ENCODE peak calls at places on chromosome 13, in four cellular contexts. One of them, this sample, is unnamed.
A peak's percentile ranks its signal among the peaks of the same experiment; 100 is the strongest.

GRCh38 chr13:111165611-111166010 is 50.5 kb downstream of the ARHGEF7 start:
- DNase-seq in fibroblast of villous mesenchyme: no peak
- DNase-seq in cardiac fibroblast: no peak
- DNase-seq in cardiac muscle cell: no peak
- DNase-seq in this sample: no peak

GRCh38 chr13:52892925-52893324 is 44.5 kb upstream of the PCDH8 start:
- DNase-seq in fibroblast of villous mesenchyme: no peak
- DNase-seq in cardiac fibroblast: no peak
- DNase-seq in cardiac muscle cell: no peak
- DNase-seq in this sample: no peak

GRCh38 chr13:88074794-88075509 is 403.8 kb downstream of the SLITRK5 start:
- DNase-seq in fibroblast of villous mesenchyme: no peak
- DNase-seq in cardiac fibroblast: no peak
- DNase-seq in cardiac muscle cell: no peak
- DNase-seq in this sample: peak; percentile 3

GRCh38 chr13:27981006-27981708 is 7.3 kb downstream of the URAD start:
- DNase-seq in fibroblast of villous mesenchyme: no peak
- DNase-seq in cardiac fibroblast: no peak
- DNase-seq in cardiac muscle cell: no peak
- DNase-seq in this sample: no peak

GRCh38 chr13:22080832-22081231 is 410.0 kb downstream of the FGF9 start:
- DNase-seq in fibroblast of villous mesenchyme: no peak
- DNase-seq in cardiac fibroblast: no peak
- DNase-seq in cardiac muscle cell: no peak
- DNase-seq in this sample: no peak

GRCh38 chr13:62038214-62038613 is 622.6 kb upstream of the PCDH20 start:
- DNase-seq in fibroblast of villous mesenchyme: no peak
- DNase-seq in cardiac fibroblast: no peak
- DNase-seq in cardiac muscle cell: no peak
- DNase-seq in this sample: no peak

GRCh38 chr13:29920018-29920643 is 69.7 kb upstream of the UBL3 start:
- DNase-seq in fibroblast of villous mesenchyme: no peak
- DNase-seq in cardiac fibroblast: no peak
- DNase-seq in cardiac muscle cell: no peak
- DNase-seq in this sample: no peak

GRCh38 chr13:24254151-24254810 is 55.1 kb upstream of the C1QTNF9 start:
- DNase-seq in fibroblast of villous mesenchyme: peak; percentile 69
- DNase-seq in cardiac fibroblast: peak; percentile 77
- DNase-seq in cardiac muscle cell: no peak
- DNase-seq in this sample: no peak

GRCh38 chr13:107373551-107373950 is 805.6 kb upstream of the ARGLU1 start:
- DNase-seq in fibroblast of villous mesenchyme: peak; percentile 88
- DNase-seq in cardiac fibroblast: peak; percentile 51
- DNase-seq in cardiac muscle cell: peak; percentile 16
- DNase-seq in this sample: peak; percentile 77

GRCh38 chr13:71017607-71018006 is 849.4 kb downstream of the DACH1 start:
- DNase-seq in fibroblast of villous mesenchyme: no peak
- DNase-seq in cardiac fibroblast: no peak
- DNase-seq in cardiac muscle cell: no peak
- DNase-seq in this sample: no peak

GRCh38 chr13:35953537-35954206 is 177.5 kb downstream of the DCLK1 start:
- DNase-seq in fibroblast of villous mesenchyme: peak; percentile 91
- DNase-seq in cardiac fibroblast: peak; percentile 98
- DNase-seq in cardiac muscle cell: peak; percentile 71
- DNase-seq in this sample: peak; percentile 96

GRCh38 chr13:55361141-55361540 is 1779.6 kb upstream of the PRR20A start:
- DNase-seq in fibroblast of villous mesenchyme: no peak
- DNase-seq in cardiac fibroblast: no peak
- DNase-seq in cardiac muscle cell: peak; percentile 3
- DNase-seq in this sample: no peak

GRCh38 chr13:33150662-33151061 is 134.4 kb downstream of the KL start:
- DNase-seq in fibroblast of villous mesenchyme: no peak
- DNase-seq in cardiac fibroblast: no peak
- DNase-seq in cardiac muscle cell: no peak
- DNase-seq in this sample: no peak

GRCh38 chr13:80224468-80224867 is 116.5 kb downstream of the SPRY2 start:
- DNase-seq in fibroblast of villous mesenchyme: no peak
- DNase-seq in cardiac fibroblast: peak; percentile 55
- DNase-seq in cardiac muscle cell: no peak
- DNase-seq in this sample: peak; percentile 70

DNA sequence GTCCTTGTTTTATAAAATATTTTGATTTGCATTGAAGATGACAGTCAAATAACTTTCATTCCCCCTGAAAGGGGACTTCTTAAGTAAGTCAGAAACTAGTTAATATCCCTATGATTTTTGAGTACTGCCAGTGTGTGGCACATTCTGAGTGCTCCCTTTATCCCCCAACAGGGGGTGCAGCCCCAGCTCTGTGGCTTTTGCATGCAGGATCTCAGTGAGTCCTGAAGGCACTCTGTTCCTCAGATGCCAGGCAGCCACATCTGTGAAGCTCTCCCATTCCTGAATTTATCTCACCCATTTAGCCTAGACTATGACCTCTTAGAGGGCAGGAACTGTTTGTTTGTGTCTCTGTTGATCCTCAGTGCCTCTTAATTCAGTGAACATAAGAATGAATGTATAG is 123.1 kb downstream of the CDK8 start:
- DNase-seq in fibroblast of villous mesenchyme: peak; percentile 13
- DNase-seq in cardiac fibroblast: peak; percentile 50
- DNase-seq in cardiac muscle cell: peak; percentile 40
- DNase-seq in this sample: peak; percentile 20
- TF ChIP-seq CTCF in fibroblast of villous mesenchyme: peak; percentile 53
- TF ChIP-seq CTCF in cardiac fibroblast: peak; percentile 54
- TF ChIP-seq CTCF in cardiac muscle cell: peak; percentile 41
- TF ChIP-seq CTCF in this sample: peak; percentile 37

GRCh38 chr13:99505814-99506269 is 4.6 kb downstream of the TM9SF2 start:
- DNase-seq in fibroblast of villous mesenchyme: peak; percentile 50
- DNase-seq in cardiac fibroblast: peak; percentile 57
- DNase-seq in cardiac muscle cell: no peak
- DNase-seq in this sample: peak; percentile 37
- H3K4me3 ChIP-seq in fibroblast of villous mesenchyme: no peak overlapping the region
- H3K4me3 ChIP-seq in cardiac fibroblast: no peak overlapping the region
- H3K4me3 ChIP-seq in cardiac muscle cell: no peak overlapping the region
- H3K4me3 ChIP-seq in this sample: no peak overlapping the region

DNA sequence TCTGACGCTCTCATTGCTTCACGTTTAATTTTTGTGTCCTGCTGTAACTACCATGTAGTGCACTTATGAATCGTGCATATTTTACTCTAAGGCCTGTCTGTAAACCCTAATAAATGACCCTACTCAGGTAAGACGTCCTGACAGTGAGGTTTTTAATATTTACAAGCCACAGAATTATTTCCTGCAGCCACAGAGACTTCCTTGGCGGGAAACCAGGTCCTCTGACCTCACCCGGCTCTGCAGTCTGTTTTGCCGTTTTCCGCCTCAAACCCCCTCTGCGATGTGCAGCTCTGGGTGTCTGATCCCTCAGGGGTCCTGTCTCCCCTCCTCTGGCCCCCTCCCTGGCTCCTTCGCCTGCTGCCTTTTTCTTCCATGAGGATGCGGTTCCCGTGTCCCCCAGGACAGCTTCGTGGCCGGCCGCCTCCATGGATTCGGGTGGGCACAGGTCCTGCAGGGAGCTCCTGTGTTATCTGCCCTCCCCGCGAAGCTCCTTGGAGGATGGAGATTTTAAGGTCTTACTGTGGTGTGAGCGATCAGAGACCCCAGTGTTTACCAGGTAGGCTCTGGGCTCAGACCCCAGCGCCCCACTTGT is 66.3 kb downstream of the MCF2L start:
- DNase-seq in fibroblast of villous mesenchyme: no peak
- DNase-seq in cardiac fibroblast: no peak
- DNase-seq in cardiac muscle cell: no peak
- DNase-seq in this sample: no peak
- TF ChIP-seq CTCF in fibroblast of villous mesenchyme: no peak
- TF ChIP-seq CTCF in cardiac fibroblast: no peak
- TF ChIP-seq CTCF in cardiac muscle cell: no peak
- TF ChIP-seq CTCF in this sample: no peak

GRCh38 chr13:45142440-45143345 is 22.4 kb downstream of the GTF2F2 start:
- DNase-seq in fibroblast of villous mesenchyme: peak; percentile 70
- DNase-seq in cardiac fibroblast: no peak
- DNase-seq in cardiac muscle cell: no peak
- DNase-seq in this sample: peak; percentile 9
- H3K4me3 ChIP-seq in fibroblast of villous mesenchyme: no peak overlapping the region
- H3K4me3 ChIP-seq in cardiac fibroblast: no peak overlapping the region
- H3K4me3 ChIP-seq in cardiac muscle cell: no peak overlapping the region
- H3K4me3 ChIP-seq in this sample: no peak overlapping the region

GRCh38 chr13:31114641-31115040 is 47.1 kb downstream of the HSPH1 start:
- DNase-seq in fibroblast of villous mesenchyme: no peak
- DNase-seq in cardiac fibroblast: no peak
- DNase-seq in cardiac muscle cell: no peak
- DNase-seq in this sample: no peak
- TF ChIP-seq CTCF in fibroblast of villous mesenchyme: no peak
- TF ChIP-seq CTCF in cardiac fibroblast: no peak
- TF ChIP-seq CTCF in cardiac muscle cell: no peak
- TF ChIP-seq CTCF in this sample: no peak

DNA sequence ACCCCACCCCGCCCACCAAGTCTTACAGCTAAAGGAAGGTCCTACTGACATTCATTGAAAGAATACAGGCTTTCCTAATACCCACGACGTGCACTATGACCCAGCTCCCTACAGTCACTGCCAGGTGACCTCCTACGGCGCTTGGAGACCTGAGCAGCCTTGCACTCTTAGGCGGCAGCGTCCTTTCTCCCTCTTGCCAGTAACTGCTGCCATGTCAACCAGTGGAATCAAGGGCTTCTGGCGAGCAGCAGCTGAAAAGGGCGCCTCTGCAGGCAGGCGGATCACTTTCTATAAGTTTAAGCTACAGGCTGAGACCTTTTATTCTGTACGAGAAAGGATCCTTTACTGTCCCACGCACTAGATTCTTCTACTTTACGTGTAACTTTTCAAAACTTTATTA is 2.0 kb downstream of the KCTD12 start:
- DNase-seq in fibroblast of villous mesenchyme: peak; percentile 34
- DNase-seq in cardiac fibroblast: peak; percentile 53
- DNase-seq in cardiac muscle cell: peak; percentile 73
- DNase-seq in this sample: peak; percentile 70
- H3K4me3 ChIP-seq in fibroblast of villous mesenchyme: peak overlapping the region; percentile 67
- H3K4me3 ChIP-seq in cardiac fibroblast: peak overlapping the region; percentile 82
- H3K4me3 ChIP-seq in cardiac muscle cell: peak overlapping the region; percentile 94
- H3K4me3 ChIP-seq in this sample: peak overlapping the region; percentile 71

GRCh38 chr13:20774746-20775145 is 985 bp upstream of the EEF1AKMT1 start:
- DNase-seq in fibroblast of villous mesenchyme: no peak
- DNase-seq in cardiac fibroblast: no peak
- DNase-seq in cardiac muscle cell: no peak
- DNase-seq in this sample: no peak

GRCh38 chr13:20773194-20774080 is at the start of gene EEF1AKMT1:
- DNase-seq in fibroblast of villous mesenchyme: peak; percentile 95
- DNase-seq in cardiac fibroblast: peak; percentile 93
- DNase-seq in cardiac muscle cell: peak; percentile 94
- DNase-seq in this sample: peak; percentile 96

GRCh38 chr13:20775961-20776360 is 2.2 kb upstream of the EEF1AKMT1 start:
- DNase-seq in fibroblast of villous mesenchyme: no peak
- DNase-seq in cardiac fibroblast: no peak
- DNase-seq in cardiac muscle cell: no peak
- DNase-seq in this sample: no peak

GRCh38 chr13:20779405-20779804 is 5.6 kb upstream of the EEF1AKMT1 start:
- DNase-seq in fibroblast of villous mesenchyme: no peak
- DNase-seq in cardiac fibroblast: no peak
- DNase-seq in cardiac muscle cell: no peak
- DNase-seq in this sample: no peak

GRCh38 chr13:20776751-20777150 is 3.0 kb upstream of the EEF1AKMT1 start:
- DNase-seq in fibroblast of villous mesenchyme: no peak
- DNase-seq in cardiac fibroblast: no peak
- DNase-seq in cardiac muscle cell: no peak
- DNase-seq in this sample: no peak
- TF ChIP-seq CTCF in fibroblast of villous mesenchyme: no peak
- TF ChIP-seq CTCF in cardiac fibroblast: no peak
- TF ChIP-seq CTCF in cardiac muscle cell: no peak
- TF ChIP-seq CTCF in this sample: no peak

DNA sequence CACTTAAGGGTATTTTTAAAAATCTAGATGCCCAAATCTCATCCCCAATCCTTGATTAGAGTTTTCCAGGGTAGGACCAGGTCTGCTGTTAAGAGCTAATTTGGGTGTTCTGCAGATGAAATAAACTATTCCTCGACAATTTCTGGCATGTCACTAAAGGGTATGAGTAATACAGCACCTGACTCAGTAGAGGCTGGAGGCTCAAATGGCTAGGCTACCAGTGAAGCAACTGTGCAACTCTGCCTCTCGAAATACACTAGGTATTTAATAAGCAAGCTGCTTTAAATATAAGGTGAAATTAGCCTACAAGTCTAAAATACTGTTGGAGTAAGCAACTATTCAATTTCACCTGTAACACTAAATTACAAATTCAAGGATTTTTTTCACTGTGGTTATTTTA is 1.5 kb downstream of the RNF6 start:
- DNase-seq in fibroblast of villous mesenchyme: peak; percentile 50
- DNase-seq in cardiac fibroblast: peak; percentile 68
- DNase-seq in cardiac muscle cell: no peak
- DNase-seq in this sample: peak; percentile 42
- H3K4me3 ChIP-seq in fibroblast of villous mesenchyme: peak overlapping the region; percentile 99
- H3K4me3 ChIP-seq in cardiac fibroblast: peak overlapping the region; percentile 85
- H3K4me3 ChIP-seq in cardiac muscle cell: peak overlapping the region; percentile 92
- H3K4me3 ChIP-seq in this sample: peak overlapping the region; percentile 89

GRCh38 chr13:73849292-73849691 is 284.9 kb downstream of the KLF12 start:
- DNase-seq in fibroblast of villous mesenchyme: peak; percentile 44
- DNase-seq in cardiac fibroblast: peak; percentile 67
- DNase-seq in cardiac muscle cell: no peak
- DNase-seq in this sample: peak; percentile 61
- TF ChIP-seq CTCF in fibroblast of villous mesenchyme: peak; percentile 45
- TF ChIP-seq CTCF in cardiac fibroblast: peak; percentile 66
- TF ChIP-seq CTCF in cardiac muscle cell: peak; percentile 53
- TF ChIP-seq CTCF in this sample: peak; percentile 59

DNA sequence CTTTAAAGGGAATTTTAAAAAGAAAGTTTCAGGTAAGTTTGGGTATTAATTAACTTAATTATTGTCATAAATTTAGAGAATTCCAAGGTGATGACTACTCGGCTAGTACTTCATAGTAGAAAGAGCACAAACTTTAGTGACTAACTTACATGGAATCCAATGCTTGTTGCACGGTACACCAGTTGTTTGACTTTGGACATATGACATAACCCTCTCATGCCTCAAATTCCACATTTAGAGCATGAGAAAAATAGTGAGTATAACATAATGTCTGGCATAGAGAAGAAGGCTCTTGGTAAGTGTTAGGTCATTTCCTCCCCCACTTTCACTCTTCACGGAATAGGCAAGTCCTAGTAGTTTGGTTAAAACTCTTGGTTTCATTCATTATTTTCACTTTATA is 1249.4 kb upstream of the SLC10A2 start:
- DNase-seq in fibroblast of villous mesenchyme: peak; percentile 72
- DNase-seq in cardiac fibroblast: peak; percentile 98
- DNase-seq in cardiac muscle cell: no peak
- DNase-seq in this sample: peak; percentile 95
- H3K4me3 ChIP-seq in fibroblast of villous mesenchyme: no peak overlapping the region
- H3K4me3 ChIP-seq in cardiac fibroblast: no peak overlapping the region
- H3K4me3 ChIP-seq in cardiac muscle cell: no peak overlapping the region
- H3K4me3 ChIP-seq in this sample: no peak overlapping the region

This sample was measured in fibroblast of pulmonary artery.